ENCODE peak calls at places on chromosome 1, in eight cellular contexts. H is ovary, S is tibial nerve, Y is body of pancreas, T is uterus, D is endothelial cell of umbilical vein, W is thyroid gland, X is right lobe of liver. L is an unnamed sample.

GRCh38 chr1:118660769-118661168 is 327.4 kb downstream of the TBX15 start:
- DNase-seq in S (no peak), W (no peak), T (no peak), H (no peak), D (no peak), X (no peak), Y (no peak), L (no peak)

GRCh38 chr1:33383974-33384767 is 46.7 kb downstream of the PHC2 start:
- DNase-seq in S (no peak), T (peak), Y (no peak), H (peak), X (no peak), W (no peak), D (peak), L (no peak)

GRCh38 chr1:210098376-210098775 is 134.2 kb upstream of the SERTAD4 start:
- DNase-seq in T (no peak), W (no peak), X (no peak), Y (no peak), S (no peak), D (no peak), H (no peak), L (no peak)

GRCh38 chr1:119467857-119468666 is 38.9 kb upstream of the HSD3B1 start:
- DNase-seq in D (no peak), T (no peak), W (no peak), S (no peak), H (no peak), X (no peak), Y (no peak), L (no peak)

GRCh38 chr1:22710688-22711024 is at the start of gene EPHB2:
- DNase-seq in Y (peak), X (peak), W (peak), D (no peak), T (peak), S (no peak), H (peak), L (no peak)

GRCh38 chr1:192401832-192402231 is 85.0 kb downstream of the RGS21 start:
- DNase-seq in T (no peak), H (no peak), W (no peak), S (no peak), X (no peak), Y (no peak), D (peak), L (no peak)

GRCh38 chr1:209825591-209826433 is 2.0 kb upstream of the UTP25 start:
- DNase-seq in Y (no peak), H (no peak), T (no peak), X (no peak), S (no peak), W (no peak), D (no peak), L (no peak)

GRCh38 chr1:12604114-12604874 is 13.7 kb downstream of the DHRS3 start:
- DNase-seq in T (peak), H (peak), Y (peak), X (peak), S (no peak), W (no peak), D (peak), L (no peak)

GRCh38 chr1:43582162-43582566 is 51.5 kb downstream of the PTPRF start:
- DNase-seq in D (peak), S (no peak), X (no peak), T (peak), H (no peak), Y (peak), W (no peak), L (peak)

GRCh38 chr1:40857737-40858136 is 4.4 kb downstream of the CITED4 start:
- DNase-seq in Y (no peak), X (no peak), H (no peak), W (peak), D (no peak), T (no peak), S (no peak), L (no peak)

GRCh38 chr1:81032374-81032773 is 768.4 kb upstream of the ADGRL2 start:
- DNase-seq in H (no peak), W (no peak), X (no peak), D (no peak), T (no peak), S (no peak), Y (no peak), L (no peak)

GRCh38 chr1:236489710-236490377 is 33.9 kb upstream of the LGALS8 start:
- DNase-seq in W (peak), Y (peak), X (peak), H (no peak), S (no peak), T (no peak), D (peak), L (no peak)

GRCh38 chr1:205600085-205600484 is 31.7 kb downstream of the ELK4 start:
- DNase-seq in Y (no peak), X (no peak), W (no peak), H (no peak), S (no peak), D (peak), T (no peak), L (no peak)

GRCh38 chr1:161038523-161039153 is at the start of gene TSTD1:
- DNase-seq in S (no peak), H (peak), X (peak), T (peak), W (peak), Y (peak), D (no peak), L (peak)

GRCh38 chr1:12244078-12244477 is 14.2 kb downstream of the VPS13D start:
- DNase-seq in S (no peak), T (no peak), D (peak), X (no peak), Y (no peak), H (no peak), W (no peak), L (no peak)

GRCh38 chr1:178973671-178974091 is 52.0 kb upstream of the FAM20B start:
- DNase-seq in T (no peak), S (no peak), D (no peak), W (no peak), H (no peak), X (no peak), Y (no peak), L (no peak)

GRCh38 chr1:211705439-211706205 is 30.2 kb upstream of the NEK2 start:
- DNase-seq in Y (no peak), T (no peak), S (no peak), H (no peak), D (no peak), W (peak), X (no peak), L (no peak)

DNA sequence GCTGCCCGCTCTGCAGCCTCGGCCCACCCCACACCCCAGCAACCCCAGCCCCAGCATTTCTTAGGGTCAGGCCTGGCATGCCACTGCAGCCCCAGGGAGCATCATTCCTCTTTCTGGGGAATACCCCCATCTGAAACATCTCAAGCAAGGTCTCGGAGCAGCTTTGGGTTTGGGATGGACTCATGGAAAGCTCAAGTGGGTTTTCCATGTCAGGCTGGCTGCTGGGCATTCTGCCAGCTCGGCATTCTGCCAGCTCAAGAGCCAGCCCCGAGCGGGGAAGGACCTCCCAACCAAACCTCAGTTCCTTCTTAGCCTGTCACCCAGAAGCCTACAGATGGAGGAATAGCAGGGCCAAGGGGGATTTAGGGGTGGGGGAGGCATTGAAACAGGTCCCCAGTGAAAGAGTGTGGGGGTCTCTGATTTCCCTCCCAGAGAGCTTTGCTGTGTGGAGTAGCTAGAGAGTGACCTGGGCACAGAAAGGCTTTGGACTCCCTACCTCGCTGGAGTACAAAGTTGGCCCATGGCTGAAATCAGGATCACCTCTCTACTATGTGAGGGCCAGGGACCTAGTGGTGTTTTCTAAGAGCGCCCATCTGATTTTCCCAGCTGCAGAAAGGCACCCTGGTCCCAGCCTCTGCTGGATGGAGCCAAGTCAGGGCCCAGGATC is 628 bp downstream of the SELENBP1 start:
- DNase-seq in W (peak), S (peak), D (peak), T (peak), X (peak), Y (peak), H (peak), L (peak)
- H3K4me3 ChIP-seq in W (peak), S (peak), D (no peak), T (peak), X (peak), Y (no peak), H (peak), L (peak)

DNA sequence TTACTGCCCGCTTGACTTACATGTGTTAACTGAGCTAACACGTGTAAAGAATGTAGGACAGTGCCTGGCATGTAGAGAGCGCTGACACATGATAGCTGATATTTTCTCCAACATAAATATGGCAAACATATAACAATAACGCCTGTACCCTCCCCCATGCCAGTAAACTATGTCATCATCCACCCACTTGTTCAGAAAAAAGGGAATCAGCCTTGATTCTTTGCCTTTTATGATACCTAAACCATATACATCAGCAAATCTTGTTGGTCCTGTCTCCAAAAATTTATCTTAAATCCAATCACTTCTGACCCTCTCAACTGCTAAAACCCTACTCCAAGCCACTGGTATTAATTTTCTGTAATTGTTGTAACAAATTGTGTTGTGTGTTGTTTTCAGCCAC is 1.1 kb upstream of the ZNF692 start:
- DNase-seq in W (no peak), Y (no peak), D (no peak), S (no peak), X (no peak), T (no peak), H (no peak), L (no peak)
- H3K27ac ChIP-seq in W (no peak), Y (no peak), D (no peak), S (peak), X (no peak), T (no peak), H (no peak), L (no peak)

GRCh38 chr1:227729144-227729880 is 5.8 kb downstream of the JMJD4 start:
- DNase-seq in S (no peak), D (no peak), W (no peak), T (peak), Y (peak), H (peak), X (no peak), L (no peak)

GRCh38 chr1:227726924-227727599 is 8.0 kb downstream of the JMJD4 start:
- DNase-seq in W (no peak), T (no peak), S (no peak), D (no peak), X (no peak), Y (no peak), H (no peak), L (no peak)

GRCh38 chr1:227729881-227730629 is 5.0 kb downstream of the JMJD4 start:
- DNase-seq in D (peak), X (no peak), H (peak), S (no peak), Y (peak), W (peak), T (peak), L (no peak)

GRCh38 chr1:227728892-227729143 is 6.3 kb downstream of the JMJD4 start:
- DNase-seq in Y (no peak), W (no peak), H (no peak), T (no peak), D (no peak), X (peak), S (no peak), L (no peak)

DNA sequence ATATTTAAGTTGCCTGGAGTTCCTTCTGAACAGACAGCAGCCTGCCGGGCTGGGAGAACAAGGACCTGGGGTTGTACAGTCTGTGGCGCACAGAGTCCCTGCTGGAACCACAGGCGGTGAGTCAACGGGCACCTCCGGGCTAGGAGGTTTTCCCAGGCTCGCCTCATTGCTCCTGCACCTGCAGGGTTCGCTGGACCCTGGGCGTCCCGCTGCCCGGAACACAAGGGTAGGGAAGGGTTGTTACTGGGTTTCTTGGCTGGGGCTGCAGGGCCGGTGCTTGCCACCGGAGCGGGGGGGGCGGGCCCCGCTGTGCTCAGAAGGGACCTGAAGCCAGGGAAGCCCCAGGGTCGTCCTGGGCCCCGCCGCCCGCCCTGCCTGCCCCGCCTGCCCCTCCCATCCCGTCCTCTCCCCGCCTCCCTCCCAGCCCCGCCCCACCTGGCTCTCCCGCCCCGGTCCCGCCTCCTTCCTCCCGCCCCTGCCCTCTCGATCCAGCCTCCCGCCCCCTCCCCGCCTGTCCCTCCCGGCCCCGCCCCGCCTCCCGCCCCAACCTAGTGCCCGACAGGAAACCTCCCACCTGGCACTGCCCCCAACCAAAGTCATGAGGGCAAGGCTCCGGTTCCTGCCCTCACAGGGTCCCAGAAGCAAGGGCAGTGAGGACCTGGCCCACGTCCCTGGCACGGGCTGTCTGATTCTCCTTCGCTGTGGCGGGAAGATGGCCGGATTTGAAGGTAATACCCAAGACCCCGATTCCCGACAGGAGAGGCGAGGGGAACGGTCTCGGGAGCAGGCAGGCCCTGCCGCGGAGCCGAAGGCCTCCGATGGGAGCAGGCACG is 6.8 kb downstream of the JMJD4 start:
- DNase-seq in D (peak), H (peak), X (peak), W (peak), S (peak), Y (peak), T (peak), L (peak)
- TF ChIP-seq POLR2A in D (no peak), H (no peak), X (no peak), W (no peak), S (no peak), Y (peak), T (no peak), L (no peak)

GRCh38 chr1:197675475-197676324 is 99.6 kb downstream of the DENND1B start:
- DNase-seq in W (no peak), D (no peak), Y (peak), X (peak), T (peak), S (no peak), H (peak), L (no peak)
- H3K4me3 ChIP-seq in W (no peak), D (no peak), Y (no peak), X (peak), T (peak), S (no peak), H (no peak), L (peak)

GRCh38 chr1:176531896-176532892 is 69.2 kb downstream of the PAPPA2 start:
- DNase-seq in S (no peak), D (no peak), H (no peak), Y (peak), W (no peak), T (no peak), X (no peak), L (no peak)
- H3K27ac ChIP-seq in S (no peak), D (no peak), H (no peak), Y (peak), W (no peak), T (no peak), X (peak), L (no peak)

DNA sequence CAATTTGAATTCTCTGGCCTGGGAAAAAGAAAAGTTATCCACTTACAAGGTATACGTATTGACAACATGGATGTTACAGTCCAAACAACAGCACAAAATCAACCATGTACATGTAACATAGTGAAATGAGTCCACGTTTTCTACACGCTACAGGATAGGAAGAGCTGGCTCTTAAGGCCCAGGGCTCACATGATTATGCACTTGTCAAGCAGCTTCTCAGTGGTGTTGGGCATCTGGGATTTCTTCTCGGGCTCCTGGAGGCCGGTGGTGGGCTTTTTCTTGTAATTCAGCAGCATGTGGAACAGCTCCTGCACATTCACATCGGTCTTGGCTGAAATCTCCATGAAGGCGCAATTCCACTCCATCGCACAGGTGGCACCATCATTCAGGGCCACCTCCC is 4.0 kb downstream of the DIRAS3 start:
- DNase-seq in X (no peak), W (no peak), S (no peak), H (no peak), T (no peak), Y (no peak), D (no peak), L (no peak)
- TF ChIP-seq POLR2A in X (no peak), W (no peak), S (no peak), H (no peak), T (no peak), Y (no peak), D (no peak), L (no peak)

GRCh38 chr1:227316456-227316855 is 1.8 kb downstream of the CDC42BPA start:
- DNase-seq in W (no peak), X (no peak), S (no peak), Y (no peak), T (no peak), H (no peak), D (no peak), L (no peak)

GRCh38 chr1:227318003-227318851 is at the start of gene CDC42BPA:
- DNase-seq in Y (peak), S (peak), W (peak), X (peak), D (peak), H (peak), T (peak), L (peak)

GRCh38 chr1:227315500-227316346 is 2.6 kb downstream of the CDC42BPA start:
- DNase-seq in D (peak), X (peak), Y (peak), H (peak), S (no peak), T (peak), W (peak), L (no peak)

GRCh38 chr1:227317541-227318002 is 720 bp downstream of the CDC42BPA start:
- DNase-seq in H (peak), W (peak), X (peak), S (no peak), T (peak), Y (peak), D (peak), L (peak)

DNA sequence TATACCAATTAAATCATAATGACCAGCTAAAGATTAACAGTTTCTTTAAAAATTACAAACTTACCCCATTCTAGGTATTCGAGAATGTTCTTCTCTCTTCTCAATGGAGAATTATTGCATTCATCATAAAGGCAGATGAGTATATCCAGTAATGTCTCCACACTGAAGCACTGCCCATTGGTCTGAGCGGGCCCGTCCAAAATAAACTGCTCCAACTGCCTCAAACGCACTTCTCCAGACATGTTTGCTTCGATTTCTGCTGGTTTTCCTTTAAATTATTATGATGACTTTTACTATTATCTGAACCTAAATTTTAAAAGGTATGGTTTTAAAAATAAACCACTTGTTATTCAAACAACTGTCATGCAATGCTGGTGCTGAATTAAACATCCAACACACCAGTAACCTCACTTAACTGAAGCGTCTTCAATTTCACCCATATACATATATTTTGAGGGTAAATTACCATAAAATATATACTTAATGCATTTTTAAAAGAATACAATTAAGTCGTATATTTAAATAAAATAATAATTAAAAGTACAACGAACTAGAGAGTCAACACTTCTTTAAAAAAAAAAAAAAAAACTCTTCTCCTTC is 1.3 kb downstream of the CDC42BPA start:
- DNase-seq in W (no peak), D (peak), S (no peak), X (no peak), H (no peak), T (no peak), Y (no peak), L (no peak)
- H3K4me3 ChIP-seq in W (no peak), D (peak), S (peak), X (peak), H (peak), T (peak), Y (peak), L (peak)

DNA sequence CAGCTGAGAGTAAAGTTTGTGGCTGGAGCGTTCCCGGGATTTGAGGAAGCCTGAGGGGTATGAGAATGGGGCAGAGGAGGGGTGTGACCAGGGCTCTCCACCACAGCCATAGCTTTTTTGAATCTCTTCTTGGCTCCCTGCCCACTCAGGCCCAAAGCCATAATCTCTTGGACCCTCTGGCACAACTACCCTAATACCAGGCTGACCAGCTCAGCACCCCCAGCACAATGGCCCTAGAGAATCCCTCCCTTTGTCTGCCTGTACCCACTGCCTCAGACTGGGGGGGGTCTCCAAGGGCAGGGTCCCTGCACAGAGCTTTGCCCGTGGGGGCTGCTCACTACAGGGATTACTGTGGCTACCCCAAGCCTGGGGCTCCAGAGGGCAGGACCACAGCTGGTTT is 7.5 kb downstream of the DENND4B start:
- DNase-seq in X (no peak), H (no peak), Y (no peak), W (no peak), D (no peak), S (no peak), T (no peak), L (no peak)
- H3K27ac ChIP-seq in X (no peak), H (no peak), Y (no peak), W (no peak), D (no peak), S (no peak), T (no peak), L (no peak)

L was measured in breast epithelium.